ENCODE peak calls at places on chromosome 13, in eight cellular contexts. One of them, this sample, is unnamed.

GRCh38 chr13:90365130-90365529 is 982.4 kb upstream of the MIR17HG start:
- DNase-seq in H9: no peak
- DNase-seq in EL: peak; percentile 1
- DNase-seq in lung: no peak
- DNase-seq in HFFc6: no peak
- DNase-seq in RPMI8226: no peak
- DNase-seq in ovary: no peak
- DNase-seq in GM23248: peak; percentile 57
- DNase-seq in this sample: no peak

GRCh38 chr13:75305057-75305456 is 176.9 kb downstream of the TBC1D4 start:
- DNase-seq in GM23248: no peak
- DNase-seq in H9: no peak
- DNase-seq in HFFc6: no peak
- DNase-seq in ovary: peak; percentile 71
- DNase-seq in EL: no peak
- DNase-seq in lung: no peak
- DNase-seq in RPMI8226: no peak
- DNase-seq in this sample: no peak

GRCh38 chr13:41579881-41580280 is 122.5 kb downstream of the RGCC start:
- DNase-seq in lung: no peak
- DNase-seq in GM23248: no peak
- DNase-seq in RPMI8226: no peak
- DNase-seq in ovary: no peak
- DNase-seq in HFFc6: no peak
- DNase-seq in EL: no peak
- DNase-seq in H9: no peak
- DNase-seq in this sample: no peak

GRCh38 chr13:40780822-40781401 is 8.5 kb upstream of the SLC25A15 start:
- DNase-seq in HFFc6: no peak
- DNase-seq in H9: peak; percentile 48
- DNase-seq in EL: peak; percentile 11
- DNase-seq in GM23248: peak; percentile 39
- DNase-seq in ovary: no peak
- DNase-seq in lung: no peak
- DNase-seq in RPMI8226: no peak
- DNase-seq in this sample: peak; percentile 27

GRCh38 chr13:111980146-111980929 is 86.6 kb upstream of the SOX1 start:
- DNase-seq in ovary: no peak
- DNase-seq in H9: no peak
- DNase-seq in EL: no peak
- DNase-seq in GM23248: no peak
- DNase-seq in lung: no peak
- DNase-seq in RPMI8226: no peak
- DNase-seq in HFFc6: no peak
- DNase-seq in this sample: no peak

GRCh38 chr13:39037410-39037879 is 444 bp downstream of the PROSER1 start:
- DNase-seq in EL: no peak
- DNase-seq in ovary: no peak
- DNase-seq in RPMI8226: peak; percentile 69
- DNase-seq in lung: peak; percentile 54
- DNase-seq in GM23248: peak; percentile 57
- DNase-seq in H9: no peak
- DNase-seq in HFFc6: no peak
- DNase-seq in this sample: no peak

GRCh38 chr13:100280681-100281080 is 191.8 kb downstream of the PCCA start:
- DNase-seq in H9: no peak
- DNase-seq in ovary: no peak
- DNase-seq in lung: no peak
- DNase-seq in HFFc6: no peak
- DNase-seq in EL: peak; percentile 14
- DNase-seq in GM23248: peak; percentile 38
- DNase-seq in RPMI8226: no peak
- DNase-seq in this sample: no peak

GRCh38 chr13:113562085-113562749 is 22.3 kb upstream of the TFDP1 start:
- DNase-seq in HFFc6: peak; percentile 67
- DNase-seq in lung: peak; percentile 50
- DNase-seq in H9: peak; percentile 87
- DNase-seq in RPMI8226: peak; percentile 64
- DNase-seq in ovary: peak; percentile 54
- DNase-seq in EL: peak; percentile 76
- DNase-seq in GM23248: peak; percentile 80
- DNase-seq in this sample: peak; percentile 54

GRCh38 chr13:23695711-23696512 is 125.7 kb downstream of the TNFRSF19 start:
- DNase-seq in lung: no peak
- DNase-seq in ovary: no peak
- DNase-seq in EL: no peak
- DNase-seq in RPMI8226: peak; percentile 14
- DNase-seq in GM23248: no peak
- DNase-seq in HFFc6: no peak
- DNase-seq in H9: peak; percentile 59
- DNase-seq in this sample: no peak

GRCh38 chr13:113943821-113944565 is 29.9 kb downstream of the C13orf46 start:
- DNase-seq in ovary: no peak
- DNase-seq in RPMI8226: no peak
- DNase-seq in H9: no peak
- DNase-seq in GM23248: no peak
- DNase-seq in lung: no peak
- DNase-seq in HFFc6: no peak
- DNase-seq in EL: no peak
- DNase-seq in this sample: no peak

GRCh38 chr13:25901460-25902376 is 150.1 kb downstream of the SHISA2 start:
- DNase-seq in GM23248: no peak
- DNase-seq in HFFc6: no peak
- DNase-seq in ovary: no peak
- DNase-seq in H9: no peak
- DNase-seq in EL: peak; percentile 64
- DNase-seq in RPMI8226: no peak
- DNase-seq in lung: no peak
- DNase-seq in this sample: peak; percentile 88

GRCh38 chr13:96963786-96964475 is 30.3 kb downstream of the OXGR1 start:
- DNase-seq in lung: no peak
- DNase-seq in H9: no peak
- DNase-seq in GM23248: no peak
- DNase-seq in ovary: no peak
- DNase-seq in EL: no peak
- DNase-seq in RPMI8226: no peak
- DNase-seq in HFFc6: no peak
- DNase-seq in this sample: no peak

GRCh38 chr13:71677114-71677513 is 189.9 kb downstream of the DACH1 start:
- DNase-seq in ovary: no peak
- DNase-seq in EL: no peak
- DNase-seq in lung: no peak
- DNase-seq in RPMI8226: no peak
- DNase-seq in HFFc6: no peak
- DNase-seq in GM23248: no peak
- DNase-seq in H9: no peak
- DNase-seq in this sample: no peak

GRCh38 chr13:21798181-21798580 is 127.3 kb downstream of the FGF9 start:
- DNase-seq in RPMI8226: no peak
- DNase-seq in GM23248: no peak
- DNase-seq in ovary: no peak
- DNase-seq in H9: no peak
- DNase-seq in EL: no peak
- DNase-seq in lung: no peak
- DNase-seq in HFFc6: no peak
- DNase-seq in this sample: no peak

GRCh38 chr13:29369060-29369743 is 226.3 kb downstream of the SLC7A1 start:
- DNase-seq in HFFc6: peak; percentile 37
- DNase-seq in GM23248: peak; percentile 69
- DNase-seq in ovary: no peak
- DNase-seq in lung: no peak
- DNase-seq in H9: peak; percentile 36
- DNase-seq in RPMI8226: peak; percentile 72
- DNase-seq in EL: peak; percentile 43
- DNase-seq in this sample: peak; percentile 31

GRCh38 chr13:39016087-39016486 is 21.8 kb downstream of the PROSER1 start:
- DNase-seq in ovary: no peak
- DNase-seq in HFFc6: no peak
- DNase-seq in H9: no peak
- DNase-seq in lung: no peak
- DNase-seq in RPMI8226: no peak
- DNase-seq in EL: no peak
- DNase-seq in GM23248: no peak
- DNase-seq in this sample: no peak

This sample was measured in RPMI7951.